ENCODE peak calls at places on chromosomes 2 and 18, in five cellular contexts. A is adrenal gland, C is testis, M is A549, F is tibial artery. V is an unnamed sample.

GRCh38 chr2:158745067-158745865 is 49.9 kb upstream of the DAPL1 start:
- DNase-seq in A (peak; percentile 67), F (no peak), M (peak; percentile 37), C (peak; percentile 81), V (peak; percentile 35)

GRCh38 chr2:675982-676646 is 1.1 kb downstream of the TMEM18 start:
- DNase-seq in F (peak; percentile 77), C (peak; percentile 69), M (peak; percentile 50), A (peak; percentile 81), V (no peak)

GRCh38 chr18:3345885-3346284 is 84.0 kb downstream of the MYL12B start:
- DNase-seq in C (no peak), F (no peak), A (no peak), M (no peak), V (no peak)

GRCh38 chr18:79458131-79458838 is 62.6 kb downstream of the NFATC1 start:
- DNase-seq in C (peak; percentile 70), A (peak; percentile 35), M (peak; percentile 48), F (peak; percentile 86), V (peak; percentile 89)

GRCh38 chr2:186560254-186560653 is 29.6 kb upstream of the ITGAV start:
- DNase-seq in F (no peak), C (no peak), M (no peak), A (no peak), V (no peak)

GRCh38 chr2:60679059-60679780 is 76.8 kb upstream of the PAPOLG start:
- DNase-seq in M (no peak), A (no peak), F (no peak), C (no peak), V (peak; percentile 79)

GRCh38 chr2:206983156-206983875 is 44.0 kb downstream of the CPO start:
- DNase-seq in F (no peak), M (no peak), C (no peak), A (peak; percentile 9), V (peak; percentile 49)

GRCh38 chr18:67151366-67151765 is 365.2 kb downstream of the DSEL start:
- DNase-seq in M (no peak), F (no peak), C (no peak), A (no peak), V (no peak)

GRCh38 chr2:140947236-140947635 is 1183.6 kb downstream of the LRP1B start:
- DNase-seq in A (no peak), C (no peak), F (no peak), M (no peak), V (no peak)

GRCh38 chr2:12126325-12126724 is 379.9 kb downstream of the LPIN1 start:
- DNase-seq in F (no peak), M (no peak), A (no peak), C (no peak), V (no peak)

GRCh38 chr2:188512456-188512855 is 220.8 kb downstream of the GULP1 start:
- DNase-seq in M (peak; percentile 4), F (no peak), C (no peak), A (no peak), V (no peak)

GRCh38 chr2:43227830-43228280 is 1.4 kb upstream of the ZFP36L2 start:
- DNase-seq in F (no peak), A (no peak), M (peak; percentile 89), C (no peak), V (no peak)

GRCh38 chr2:240451791-240452470 is 16.5 kb downstream of the GPC1 start:
- DNase-seq in A (no peak), F (no peak), M (no peak), C (no peak), V (peak; percentile 51)
- H3K4me1 ChIP-seq in A (peaks cover 13% of the 10 kb centered on the region), F (peaks cover 60% of the 10 kb centered on the region), M (peaks cover 69% of the 10 kb centered on the region), C (peaks cover 47% of the 10 kb centered on the region), V (peaks cover 4% of the 10 kb centered on the region)

GRCh38 chr2:24926602-24927252 is 6.7 kb upstream of the ADCY3 start:
- DNase-seq in M (no peak), C (peak; percentile 80), A (peak; percentile 62), F (peak; percentile 91), V (peak; percentile 84)
- H3K27ac ChIP-seq in M (no peak overlapping the region), C (peak overlapping the region; percentile 61), A (peak overlapping the region; percentile 65), F (peak overlapping the region; percentile 73), V (peak overlapping the region; percentile 2)

GRCh38 chr18:59220164-59220783 is 316 bp downstream of the GRP start:
- DNase-seq in F (no peak), A (no peak), M (no peak), C (no peak), V (no peak)
- H3K4me3 ChIP-seq in F (no peak overlapping the region), A (no peak overlapping the region), M (no peak overlapping the region), C (peak overlapping the region; percentile 15), V (no peak overlapping the region)

GRCh38 chr2:169839954-169840746 is 12.9 kb downstream of the UBR3 start:
- DNase-seq in F (no peak), M (no peak), C (peak; percentile 78), A (peak; percentile 39), V (no peak)

GRCh38 chr2:169838743-169839489 is 11.7 kb downstream of the UBR3 start:
- DNase-seq in M (no peak), F (no peak), C (no peak), A (no peak), V (no peak)

GRCh38 chr2:169834401-169834800 is 7.1 kb downstream of the UBR3 start:
- DNase-seq in M (no peak), A (no peak), F (no peak), C (no peak), V (no peak)
- H3K4me1 ChIP-seq in M (no peaks in the 10 kb centered on the region), A (no peaks in the 10 kb centered on the region), F (peaks cover 49% of the 10 kb centered on the region), C (peaks cover 19% of the 10 kb centered on the region), V (peaks cover 3% of the 10 kb centered on the region)

GRCh38 chr2:241967745-241968144 is 98.2 kb downstream of the RTP5 start:
- DNase-seq in A (no peak), C (no peak), M (no peak), F (peak; percentile 33), V (no peak)
- H3K27ac ChIP-seq in A (no peak overlapping the region), C (no peak overlapping the region), M (no peak overlapping the region), F (no peak overlapping the region), V (no peak overlapping the region)

GRCh38 chr2:230866704-230867561 is 2.2 kb downstream of the ITM2C start:
- DNase-seq in F (no peak), C (peak; percentile 58), A (peak; percentile 14), M (no peak), V (peak; percentile 68)
- H3K4me3 ChIP-seq in F (no peak overlapping the region), C (no peak overlapping the region), A (no peak overlapping the region), M (no peak overlapping the region), V (no peak overlapping the region)

DNA sequence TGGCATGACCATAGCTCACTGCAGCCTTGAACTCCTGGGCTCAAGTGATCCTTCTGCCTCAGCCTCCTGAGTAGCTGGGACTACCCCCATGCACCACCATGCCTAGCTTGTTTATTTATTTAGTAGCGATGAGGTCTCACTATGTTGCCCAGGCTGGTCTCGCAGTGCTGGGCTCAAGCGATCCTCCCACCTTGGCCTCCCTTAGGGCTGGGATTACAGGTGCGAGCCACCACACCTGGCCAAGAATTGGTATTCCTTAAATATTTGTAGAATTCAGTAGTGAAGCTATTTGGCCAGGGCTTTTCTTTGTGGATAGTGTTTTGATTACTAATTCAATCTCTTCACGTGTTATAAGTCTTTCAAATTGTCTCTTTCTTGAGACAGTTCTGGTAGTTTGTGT is 56.0 kb downstream of the ODC1 start:
- DNase-seq in A (no peak), C (no peak), F (no peak), M (no peak), V (no peak)
- H3K4me1 ChIP-seq in A (no peaks in the 10 kb centered on the region), C (peaks cover 6% of the 10 kb centered on the region), F (no peaks in the 10 kb centered on the region), M (peaks cover 58% of the 10 kb centered on the region), V (peaks cover 10% of the 10 kb centered on the region)

DNA sequence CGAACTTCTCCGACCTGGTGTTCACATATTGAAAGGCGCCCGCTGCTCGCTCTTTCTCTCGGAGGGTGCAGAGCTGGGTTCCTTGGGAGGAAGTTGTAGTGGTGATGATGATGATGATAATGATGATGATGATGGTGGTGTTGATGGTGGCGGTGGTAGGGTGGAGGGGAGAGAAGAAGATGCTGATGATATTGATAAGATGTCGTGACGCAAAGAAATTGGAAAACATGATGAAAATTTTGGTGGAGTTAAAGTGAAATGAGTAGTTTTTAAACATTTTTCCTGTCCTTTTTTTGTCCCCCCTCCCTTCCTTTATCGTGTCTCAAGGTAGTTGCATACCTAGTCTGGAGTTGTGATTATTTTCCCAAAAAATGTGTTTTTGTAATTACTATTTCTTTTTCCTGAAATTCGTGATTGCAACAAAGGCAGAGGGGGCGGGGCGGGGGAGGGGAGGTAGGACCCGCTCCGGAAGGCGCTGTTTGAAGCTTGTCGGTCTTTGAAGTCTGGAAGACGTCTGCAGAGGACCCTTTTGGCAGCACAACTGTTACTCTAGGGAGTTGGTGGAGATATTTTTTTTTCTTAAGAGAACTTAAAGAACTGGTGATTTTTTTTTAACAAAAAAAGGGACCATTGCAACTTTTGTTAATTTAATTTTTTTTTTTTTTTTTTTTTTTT is 2.0 kb downstream of the SOX11 start:
- DNase-seq in M (no peak), A (no peak), F (no peak), C (no peak), V (no peak)
- H3K27ac ChIP-seq in M (no peak overlapping the region), A (no peak overlapping the region), F (no peak overlapping the region), C (no peak overlapping the region), V (no peak overlapping the region)

V was measured in right cardiac atrium.